ENCODE peak calls at places on chromosomes 12 and 14, in four cellular contexts. A, G, O and W are unnamed samples.

GRCh38 chr12:29155079-29155478 is 6.0 kb downstream of the FAR2 start:
- DNase-seq in A (no peak), G (no peak), O (no peak), W (no peak)

GRCh38 chr12:86777335-86777734 is 521.1 kb upstream of the MGAT4C start:
- DNase-seq in A (no peak), G (peak), O (no peak), W (no peak)

GRCh38 chr12:95590775-95591174 is 39.5 kb upstream of the USP44 start:
- DNase-seq in A (no peak), G (no peak), O (no peak), W (no peak)

GRCh38 chr12:52884526-52885293 is 20.2 kb downstream of the KRT8 start:
- DNase-seq in A (no peak), G (peak), O (peak), W (no peak)

GRCh38 chr12:48824112-48824511 is 5.8 kb downstream of the CACNB3 start:
- DNase-seq in A (no peak), G (no peak), O (no peak), W (no peak)

GRCh38 chr12:68113644-68114043 is 45.9 kb downstream of the IFNG start:
- DNase-seq in A (no peak), G (no peak), O (no peak), W (no peak)

GRCh38 chr14:73613419-73613963 is 1.2 kb downstream of the ACOT6 start:
- DNase-seq in A (no peak), G (no peak), O (no peak), W (no peak)

GRCh38 chr12:97277030-97277429 is 185.6 kb upstream of the RMST start:
- DNase-seq in A (no peak), G (no peak), O (no peak), W (no peak)

GRCh38 chr14:102491786-102492522 is 17.6 kb downstream of the ANKRD9 start:
- DNase-seq in A (no peak), G (no peak), O (peak), W (no peak)

GRCh38 chr14:104138098-104138890 is at the start of gene KIF26A:
- DNase-seq in A (no peak), G (no peak), O (peak), W (no peak)

GRCh38 chr14:44775248-44775647 is 186.5 kb downstream of the KLHL28 start:
- DNase-seq in A (no peak), G (no peak), O (no peak), W (no peak)

GRCh38 chr14:44777567-44777966 is 184.2 kb downstream of the KLHL28 start:
- DNase-seq in A (no peak), G (no peak), O (no peak), W (no peak)

GRCh38 chr14:44782775-44783238 is 178.9 kb downstream of the KLHL28 start:
- DNase-seq in A (no peak), G (peak), O (no peak), W (no peak)

GRCh38 chr14:44783899-44784298 is 177.8 kb downstream of the KLHL28 start:
- DNase-seq in A (no peak), G (no peak), O (no peak), W (no peak)

DNA sequence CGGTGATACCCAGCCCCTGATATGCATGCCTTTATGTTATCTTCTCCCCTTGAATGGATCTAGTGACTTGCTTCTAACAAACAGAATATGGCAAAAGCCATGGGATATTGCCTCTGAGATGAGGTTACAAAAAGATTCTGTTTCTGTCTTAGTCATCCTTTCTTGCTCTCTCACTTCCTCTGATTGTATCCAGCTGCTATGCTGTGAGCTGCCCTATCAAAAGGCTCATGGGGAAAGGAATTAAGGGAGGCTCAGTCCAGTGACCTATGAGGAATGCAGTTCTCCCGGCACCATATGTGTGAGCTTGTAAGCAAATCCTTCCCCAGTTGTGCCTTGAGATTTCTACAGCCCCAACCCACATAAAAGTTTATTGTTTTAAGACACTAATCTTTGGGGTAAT is 183.2 kb downstream of the KLHL28 start:
- DNase-seq in A (no peak), G (peak), O (no peak), W (no peak)
- TF ChIP-seq CTCF in A (no peak), G (no peak), O (no peak), W (no peak)

GRCh38 chr12:13602217-13602616 is 379.2 kb downstream of the GRIN2B start:
- DNase-seq in A (no peak), G (no peak), O (no peak), W (no peak)

GRCh38 chr12:13606290-13606689 is 375.1 kb downstream of the GRIN2B start:
- DNase-seq in A (no peak), G (no peak), O (no peak), W (no peak)

GRCh38 chr12:13609874-13610273 is 371.5 kb downstream of the GRIN2B start:
- DNase-seq in A (no peak), G (no peak), O (no peak), W (no peak)

DNA sequence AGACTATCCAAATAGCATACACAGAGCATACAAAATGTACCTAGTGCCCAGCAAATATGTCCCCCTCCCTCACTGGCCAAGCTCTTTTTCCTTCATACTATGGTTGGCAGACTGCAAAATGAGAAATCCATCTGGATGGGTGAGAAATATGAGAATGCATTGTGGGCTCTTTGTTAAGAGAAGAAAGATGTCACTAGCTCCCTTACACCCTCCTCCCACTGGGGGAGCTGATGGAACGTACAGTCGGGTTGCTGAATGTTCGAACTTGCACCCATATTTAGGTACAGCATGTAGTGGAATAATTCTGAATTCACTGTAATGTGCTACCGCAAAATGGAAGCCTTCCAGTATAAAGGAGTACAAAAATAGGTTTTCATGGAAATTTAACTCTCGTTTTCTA is 377.5 kb downstream of the GRIN2B start:
- DNase-seq in A (no peak), G (no peak), O (no peak), W (no peak)
- H3K4me3 ChIP-seq in A (no peak), G (no peak), O (no peak), W (no peak)

DNA sequence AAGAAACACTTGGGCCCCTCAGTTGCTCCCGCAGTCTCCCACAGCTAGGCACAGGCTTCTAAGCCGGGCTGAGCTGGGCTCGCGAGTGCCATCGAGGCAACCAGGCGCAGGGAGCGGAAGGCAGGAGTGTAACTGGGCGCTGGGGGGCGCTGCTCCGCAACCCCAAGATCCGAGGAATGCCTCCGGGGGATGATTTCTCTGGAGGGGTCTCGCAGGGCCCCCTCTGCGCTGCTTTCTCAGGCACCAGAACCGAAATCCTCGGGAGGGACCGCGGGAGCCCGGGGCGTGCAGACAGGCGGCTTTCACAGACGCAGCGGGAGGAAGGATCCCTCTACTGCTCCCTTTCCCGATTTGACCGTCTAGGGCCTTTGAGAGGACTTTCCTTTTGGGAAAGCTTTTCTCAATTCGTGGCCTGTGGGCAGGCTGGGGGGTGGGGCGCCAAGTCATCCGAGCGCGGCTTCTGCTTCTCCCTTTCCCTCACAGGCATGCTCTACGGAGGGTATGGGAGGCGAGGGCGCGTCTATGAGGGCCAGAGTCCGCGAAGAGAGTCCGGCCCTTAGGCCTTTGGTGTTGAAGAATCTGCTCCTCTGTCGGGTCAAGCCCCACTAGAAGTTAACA is 4.3 kb upstream of the NKX2-1 start:
- DNase-seq in A (no peak), G (no peak), O (no peak), W (no peak)
- TF ChIP-seq CTCF in A (no peak), G (no peak), O (no peak), W (no peak)

DNA sequence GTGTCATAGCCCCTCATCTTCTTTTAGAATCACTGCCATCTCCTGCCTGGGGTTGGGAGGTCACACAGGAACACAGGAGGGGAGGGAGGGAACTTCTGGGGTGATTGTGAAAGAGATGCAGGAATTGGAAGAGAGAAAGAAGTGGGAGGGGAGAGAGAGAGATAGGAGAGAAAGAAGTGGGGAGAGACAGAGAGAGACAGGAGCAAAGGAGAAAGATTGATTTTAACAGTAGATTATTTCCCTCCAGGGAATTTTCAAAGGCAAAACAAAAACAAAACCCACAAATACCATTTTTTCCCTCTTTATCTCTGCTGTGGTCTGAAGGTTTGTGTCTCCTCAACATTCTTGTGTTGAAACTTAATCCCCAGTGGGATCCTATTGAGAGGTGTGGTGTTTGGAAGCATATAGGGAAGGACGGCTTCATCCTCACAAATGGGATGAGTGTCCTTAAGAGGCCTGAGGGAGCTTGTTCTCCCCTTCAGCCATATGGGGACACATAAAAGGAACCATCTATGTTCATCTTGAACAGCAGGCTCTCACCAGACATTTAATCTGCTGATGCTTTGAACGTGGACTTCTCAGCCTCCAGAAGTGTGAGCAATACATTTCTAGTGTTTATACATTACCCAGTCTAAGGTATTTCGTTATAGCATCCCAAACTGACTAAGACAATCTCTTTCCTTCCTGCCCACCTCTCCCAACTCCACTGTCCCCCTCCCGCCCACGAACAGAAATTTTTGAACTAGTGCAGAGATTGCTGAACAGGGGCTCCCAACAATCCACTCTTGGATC is 134.9 kb upstream of the MAX start:
- DNase-seq in A (no peak), G (peak), O (no peak), W (no peak)
- H3K4me3 ChIP-seq in A (no peak), G (no peak), O (no peak), W (no peak)

GRCh38 chr12:127355061-127355820 is 911.7 kb upstream of the TMEM132C start:
- DNase-seq in A (no peak), G (peak), O (no peak), W (no peak)
- TF ChIP-seq CTCF in A (peak), G (peak), O (no peak), W (peak)

GRCh38 chr12:132807295-132808222 is 21.1 kb downstream of the GOLGA3 start:
- DNase-seq in A (no peak), G (no peak), O (no peak), W (no peak)
- H3K4me3 ChIP-seq in A (no peak), G (no peak), O (no peak), W (no peak)

GRCh38 chr14:20657216-20658211 is 16.0 kb upstream of the OR6S1 start:
- DNase-seq in A (no peak), G (no peak), O (no peak), W (no peak)
- TF ChIP-seq CTCF in A (peak), G (no peak), O (no peak), W (no peak)

GRCh38 chr12:30792648-30793499 is 38.1 kb upstream of the CAPRIN2 start:
- DNase-seq in A (no peak), G (peak), O (no peak), W (no peak)
- H3K4me3 ChIP-seq in A (no peak), G (no peak), O (no peak), W (no peak)

DNA sequence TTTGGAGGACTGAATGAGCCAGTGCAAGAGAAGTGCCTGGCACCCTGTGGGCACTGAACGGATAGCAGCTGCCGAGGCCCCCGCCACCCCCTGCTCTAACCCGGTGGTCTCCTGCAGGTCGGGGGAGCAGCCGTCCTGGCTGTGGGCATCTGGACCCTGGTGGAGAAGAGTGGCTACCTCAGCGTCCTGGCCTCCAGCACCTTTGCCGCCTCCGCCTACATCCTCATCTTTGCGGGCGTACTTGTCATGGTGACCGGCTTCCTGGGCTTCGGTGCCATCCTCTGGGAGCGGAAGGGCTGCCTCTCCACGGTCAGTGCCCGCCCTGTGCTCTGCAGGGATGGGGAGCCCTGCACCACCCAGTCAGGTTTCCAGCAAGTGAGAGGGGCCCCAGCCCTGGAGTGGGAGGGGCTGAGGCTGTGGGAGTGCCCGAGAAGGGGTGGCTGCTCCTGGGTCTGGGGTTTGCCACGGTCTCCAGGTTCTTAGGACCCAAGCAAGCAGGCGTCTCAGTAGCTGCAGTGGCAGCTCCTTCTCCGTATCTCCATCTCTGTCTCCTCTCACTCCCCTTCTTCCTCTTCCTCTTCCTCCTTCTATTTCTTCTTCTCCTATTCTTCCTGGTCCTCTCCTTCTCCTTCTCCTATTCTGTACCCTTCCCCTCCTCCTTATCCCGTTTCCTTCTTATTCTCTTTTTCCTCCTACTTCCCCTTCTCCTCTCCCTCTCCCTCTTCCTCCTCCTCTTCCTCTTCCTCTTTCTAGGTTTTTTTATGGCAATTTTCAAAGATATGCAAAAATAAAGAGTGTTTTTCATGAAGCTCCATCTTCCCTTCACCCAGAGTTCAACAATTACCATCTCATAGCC is 37.4 kb downstream of the TSPAN11 start:
- DNase-seq in A (no peak), G (no peak), O (no peak), W (no peak)
- TF ChIP-seq CTCF in A (no peak), G (no peak), O (no peak), W (no peak)